ENCODE peak calls at places on chromosomes 4 and X, in four cellular contexts. One of them, this sample, is unnamed.

GRCh38 chrX:44503550-44503949 is 39.1 kb downstream of the FUNDC1 start:
- DNase-seq in A549: no peak
- DNase-seq in K562: no peak
- DNase-seq in H1: no peak
- DNase-seq in this sample: no peak

GRCh38 chr4:1406416-1406945 is at the start of gene NKX1-1:
- DNase-seq in K562: no peak
- DNase-seq in A549: no peak
- DNase-seq in H1: no peak
- DNase-seq in this sample: no peak

GRCh38 chr4:133483600-133484246 is 334.6 kb downstream of the PCDH10 start:
- DNase-seq in A549: peak
- DNase-seq in H1: no peak
- DNase-seq in K562: no peak
- DNase-seq in this sample: peak

GRCh38 chrX:13669246-13669689 is 16.3 kb downstream of the TCEANC start:
- DNase-seq in H1: no peak
- DNase-seq in K562: peak
- DNase-seq in A549: peak
- DNase-seq in this sample: peak

GRCh38 chr4:5079581-5079980 is 28.3 kb downstream of the STK32B start:
- DNase-seq in H1: no peak
- DNase-seq in A549: no peak
- DNase-seq in K562: no peak
- DNase-seq in this sample: no peak

GRCh38 chr4:117093581-117093980 is 8.2 kb upstream of the TRAM1L1 start:
- DNase-seq in A549: no peak
- DNase-seq in K562: no peak
- DNase-seq in H1: no peak
- DNase-seq in this sample: no peak

GRCh38 chr4:99104153-99104552 is 15.6 kb upstream of the ADH5 start:
- DNase-seq in A549: no peak
- DNase-seq in H1: no peak
- DNase-seq in K562: no peak
- DNase-seq in this sample: no peak

GRCh38 chrX:38803286-38803608 is 2.0 kb downstream of the MID1IP1 start:
- DNase-seq in H1: no peak
- DNase-seq in A549: no peak
- DNase-seq in K562: no peak
- DNase-seq in this sample: no peak

GRCh38 chr4:25795566-25796454 is 67.0 kb downstream of the SEL1L3 start:
- DNase-seq in A549: no peak
- DNase-seq in K562: no peak
- DNase-seq in H1: peak
- DNase-seq in this sample: no peak

GRCh38 chrX:134480061-134480460 is 20.1 kb downstream of the HPRT1 start:
- DNase-seq in H1: no peak
- DNase-seq in K562: no peak
- DNase-seq in A549: no peak
- DNase-seq in this sample: no peak

GRCh38 chr4:155072417-155072816 is 136.0 kb upstream of the NPY2R start:
- DNase-seq in A549: no peak
- DNase-seq in K562: no peak
- DNase-seq in H1: no peak
- DNase-seq in this sample: no peak

GRCh38 chrX:54922547-54922946 is 1.9 kb downstream of the TRO start:
- DNase-seq in K562: no peak
- DNase-seq in A549: no peak
- DNase-seq in H1: no peak
- DNase-seq in this sample: no peak

GRCh38 chr4:154491341-154491679 is 289 bp downstream of the DCHS2 start:
- DNase-seq in A549: peak
- DNase-seq in K562: no peak
- DNase-seq in H1: no peak
- DNase-seq in this sample: no peak

GRCh38 chr4:102441978-102442890 is 58.9 kb upstream of the NFKB1 start:
- DNase-seq in A549: no peak
- DNase-seq in H1: no peak
- DNase-seq in K562: no peak
- DNase-seq in this sample: no peak

GRCh38 chr4:8085491-8086479 is 72.8 kb downstream of the ABLIM2 start:
- DNase-seq in K562: no peak
- DNase-seq in A549: no peak
- DNase-seq in H1: no peak
- DNase-seq in this sample: no peak

GRCh38 chrX:44314259-44314734 is 29.2 kb downstream of the EFHC2 start:
- DNase-seq in A549: no peak
- DNase-seq in K562: peak
- DNase-seq in H1: no peak
- DNase-seq in this sample: peak

GRCh38 chr4:151204925-151205524 is 71.9 kb upstream of the PRSS48 start:
- DNase-seq in H1: no peak
- DNase-seq in A549: peak
- DNase-seq in K562: no peak
- DNase-seq in this sample: no peak

GRCh38 chr4:161463436-161463835 is 700.4 kb downstream of the FSTL5 start:
- DNase-seq in A549: no peak
- DNase-seq in K562: no peak
- DNase-seq in H1: no peak
- DNase-seq in this sample: no peak

GRCh38 chr4:2742823-2743517 is 13.2 kb downstream of the TNIP2 start:
- DNase-seq in A549: no peak
- DNase-seq in K562: no peak
- DNase-seq in H1: no peak
- DNase-seq in this sample: no peak
- H3K4me3 ChIP-seq in A549: no peak
- H3K4me3 ChIP-seq in K562: no peak
- H3K4me3 ChIP-seq in H1: no peak
- H3K4me3 ChIP-seq in this sample: no peak

GRCh38 chr4:54484361-54484760 is 173.4 kb upstream of the KIT start:
- DNase-seq in K562: no peak
- DNase-seq in H1: no peak
- DNase-seq in A549: no peak
- DNase-seq in this sample: no peak
- TF ChIP-seq MAX in K562: no peak
- TF ChIP-seq MAX in H1: no peak
- TF ChIP-seq MAX in A549: no peak
- TF ChIP-seq MAX in this sample: no peak

GRCh38 chrX:79147477-79147876 is 3.0 kb downstream of the GPR174 start:
- DNase-seq in K562: no peak
- DNase-seq in A549: no peak
- DNase-seq in H1: no peak
- DNase-seq in this sample: no peak

DNA sequence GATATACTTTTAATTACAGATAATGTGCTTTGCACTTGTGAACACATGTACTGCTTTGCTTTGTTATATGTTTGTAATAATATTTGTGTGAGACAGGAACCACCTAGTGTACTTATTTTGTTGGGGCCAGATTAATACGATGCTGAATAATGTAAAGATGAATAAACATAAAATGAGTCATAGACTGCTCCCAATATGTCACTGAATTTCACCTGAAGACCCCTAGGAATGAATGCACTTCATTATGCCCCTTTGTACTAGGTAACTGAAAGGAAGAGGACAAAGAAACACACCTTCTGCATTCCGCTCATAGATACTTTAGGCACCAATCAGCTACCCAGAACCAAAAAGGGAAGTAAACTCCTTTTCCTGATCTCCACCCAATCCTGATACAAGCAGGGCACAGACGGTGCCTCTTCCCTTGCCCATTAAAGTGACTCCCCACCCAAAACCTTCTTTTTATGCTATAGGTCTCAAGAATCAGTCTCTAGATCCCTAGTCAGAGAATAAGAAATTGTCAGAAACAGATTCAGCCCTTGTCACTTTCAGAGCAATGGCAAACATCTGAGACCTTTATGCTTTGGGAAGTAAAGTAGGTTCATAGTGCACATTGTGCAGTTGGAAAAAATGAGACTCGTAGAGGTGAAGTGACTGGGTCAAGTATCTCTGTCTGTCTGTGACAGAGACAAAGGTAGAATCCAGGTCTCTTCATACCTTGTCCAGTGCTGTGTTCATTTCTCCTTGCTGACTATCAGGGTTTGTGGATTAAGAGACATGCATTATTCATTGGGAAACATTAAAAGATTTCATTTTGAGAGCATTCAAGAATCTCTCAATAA is 2.3 kb downstream of the GPR174 start:
- DNase-seq in A549: no peak
- DNase-seq in K562: no peak
- DNase-seq in H1: no peak
- DNase-seq in this sample: peak
- H3K4me3 ChIP-seq in A549: no peak
- H3K4me3 ChIP-seq in K562: no peak
- H3K4me3 ChIP-seq in H1: no peak
- H3K4me3 ChIP-seq in this sample: no peak

GRCh38 chr4:68360570-68360969 is 10.7 kb upstream of the YTHDC1 start:
- DNase-seq in A549: no peak
- DNase-seq in K562: no peak
- DNase-seq in H1: no peak
- DNase-seq in this sample: no peak
- TF ChIP-seq MAX in A549: no peak
- TF ChIP-seq MAX in K562: no peak
- TF ChIP-seq MAX in H1: no peak
- TF ChIP-seq MAX in this sample: no peak